ENCODE peak calls at places on chromosomes 2 and 18, in four cellular contexts. H, C, Q and M are unnamed samples. For H3K27me3, the result is how much of the 10 kb centered on the place peaks cover.

GRCh38 chr2:76599732-76600368 is 889.1 kb upstream of the GCFC2 start:
- DNase-seq in H (no peak), C (peak), Q (no peak), M (no peak)

GRCh38 chr2:143489135-143489534 is 359.9 kb downstream of the ARHGAP15 start:
- DNase-seq in H (no peak), C (peak), Q (no peak), M (peak)

GRCh38 chr18:32669549-32670165 is 103.2 kb downstream of the KLHL14 start:
- DNase-seq in H (no peak), C (no peak), Q (no peak), M (no peak)

GRCh38 chr2:112153179-112153490 is 14.9 kb downstream of the FBLN7 start:
- DNase-seq in H (no peak), C (no peak), Q (no peak), M (peak)

GRCh38 chr18:24497052-24497754 is 36.8 kb downstream of the HRH4 start:
- DNase-seq in H (no peak), C (no peak), Q (no peak), M (peak)

GRCh38 chr2:180699657-180700361 is 280.6 kb upstream of the UBE2E3 start:
- DNase-seq in H (no peak), C (no peak), Q (no peak), M (no peak)

GRCh38 chr2:28047698-28048097 is 157.2 kb downstream of the BABAM2 start:
- DNase-seq in H (no peak), C (peak), Q (no peak), M (peak)

GRCh38 chr2:103138123-103138886 is 376.5 kb downstream of the TMEM182 start:
- DNase-seq in H (no peak), C (no peak), Q (no peak), M (no peak)

GRCh38 chr2:86673976-86674670 is 46.0 kb upstream of the RMND5A start:
- DNase-seq in H (no peak), C (no peak), Q (no peak), M (no peak)

GRCh38 chr2:140597836-140598235 is 1533.0 kb downstream of the LRP1B start:
- DNase-seq in H (no peak), C (no peak), Q (no peak), M (no peak)

GRCh38 chr2:3216841-3217495 is 160.7 kb downstream of the EIPR1 start:
- DNase-seq in H (no peak), C (no peak), Q (no peak), M (no peak)

GRCh38 chr2:62641410-62641843 is 64.1 kb upstream of the EHBP1 start:
- DNase-seq in H (no peak), C (no peak), Q (no peak), M (no peak)

GRCh38 chr18:28904789-28905364 is 727.9 kb upstream of the CDH2 start:
- DNase-seq in H (no peak), C (no peak), Q (no peak), M (no peak)

GRCh38 chr2:186427970-186428369 is 58.1 kb upstream of the ZC3H15 start:
- DNase-seq in H (no peak), C (no peak), Q (no peak), M (no peak)

GRCh38 chr2:9777081-9777480 is 66.2 kb upstream of the TAF1B start:
- DNase-seq in H (no peak), C (no peak), Q (no peak), M (no peak)

GRCh38 chr18:22320736-22321135 is 97.0 kb downstream of the CTAGE1 start:
- DNase-seq in H (no peak), C (no peak), Q (no peak), M (no peak)

GRCh38 chr2:50611261-50612020 is 420.5 kb downstream of the NRXN1 start:
- DNase-seq in H (no peak), C (no peak), Q (no peak), M (no peak)

GRCh38 chr2:9815844-9816279 is 27.4 kb upstream of the TAF1B start:
- DNase-seq in H (no peak), C (no peak), Q (no peak), M (no peak)

GRCh38 chr18:55102508-55102907 is 143.2 kb upstream of the CCDC68 start:
- DNase-seq in H (no peak), C (no peak), Q (no peak), M (no peak)

DNA sequence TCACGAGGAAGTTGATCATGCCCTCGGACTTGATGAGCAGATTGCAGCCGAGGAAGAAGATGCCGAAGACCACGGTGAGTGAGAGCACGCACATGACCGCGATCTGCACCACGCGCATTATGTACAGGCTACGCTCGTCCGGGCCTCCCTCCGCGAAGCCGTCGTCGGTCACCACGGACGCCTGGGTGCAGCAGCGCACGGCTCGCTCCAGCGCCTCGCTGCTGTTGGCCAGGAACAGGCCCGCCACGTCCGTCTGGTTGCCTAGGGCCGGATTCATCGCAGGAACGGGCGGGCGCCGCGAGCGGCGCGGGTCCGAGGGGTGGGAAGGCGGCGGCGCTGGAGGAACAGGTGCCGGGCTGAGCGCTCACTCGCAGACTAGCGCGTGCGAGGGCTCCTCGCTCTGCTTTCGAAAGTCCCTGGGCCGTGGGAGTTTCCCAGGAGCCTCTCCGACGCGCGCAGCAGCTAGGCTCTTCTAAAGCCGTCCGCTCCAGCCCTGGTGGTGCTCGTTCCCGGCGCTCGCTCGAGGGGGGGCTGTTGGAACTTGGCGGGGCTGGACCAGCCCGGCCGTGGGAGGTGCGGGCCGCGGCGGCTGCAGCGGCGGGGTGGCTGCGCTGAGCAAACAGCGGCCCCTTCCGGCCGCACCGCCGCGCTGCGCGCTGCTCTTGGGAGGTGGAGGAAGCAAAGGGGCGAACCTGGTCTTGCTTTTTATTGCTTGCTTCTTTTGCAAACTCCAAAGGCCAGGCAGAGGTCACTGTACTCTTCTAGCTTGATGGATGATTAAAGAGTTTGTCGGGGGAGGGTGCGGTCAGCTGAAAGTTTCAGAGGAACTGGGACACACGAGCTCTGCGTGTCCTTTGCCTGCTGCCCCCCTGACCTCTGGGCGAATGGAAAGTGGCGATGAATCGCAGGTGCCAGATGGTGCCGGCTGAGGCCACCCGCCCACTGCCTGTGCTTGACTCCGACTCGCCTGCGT is at the start of gene RPRM:
- DNase-seq in H (no peak), C (peak), Q (peak), M (no peak)
- TF ChIP-seq CTCF in H (peak), C (peak), Q (peak), M (peak)

DNA sequence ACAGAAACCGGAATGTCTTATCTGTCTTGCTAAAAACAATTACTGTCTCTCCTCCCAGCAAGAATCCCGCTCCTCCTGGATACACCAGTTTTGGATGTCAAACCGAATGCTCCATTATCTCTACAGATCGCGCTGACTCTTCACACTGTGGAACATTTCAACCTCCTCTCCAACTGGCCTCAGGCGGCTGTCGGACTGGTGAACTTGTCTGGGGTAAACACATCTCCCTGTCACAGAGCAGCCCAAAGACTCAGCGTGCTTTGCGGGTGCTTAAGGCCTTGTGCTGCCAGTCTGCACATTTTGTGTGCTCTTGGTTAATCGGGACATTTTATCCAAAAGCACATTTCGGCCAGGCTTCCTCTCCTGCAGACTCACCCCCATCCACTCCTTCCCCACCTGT is 173.1 kb downstream of the ICOS start:
- DNase-seq in H (no peak), C (no peak), Q (no peak), M (no peak)
- H3K4me3 ChIP-seq in H (no peak), C (no peak), Q (peak), M (no peak)

DNA sequence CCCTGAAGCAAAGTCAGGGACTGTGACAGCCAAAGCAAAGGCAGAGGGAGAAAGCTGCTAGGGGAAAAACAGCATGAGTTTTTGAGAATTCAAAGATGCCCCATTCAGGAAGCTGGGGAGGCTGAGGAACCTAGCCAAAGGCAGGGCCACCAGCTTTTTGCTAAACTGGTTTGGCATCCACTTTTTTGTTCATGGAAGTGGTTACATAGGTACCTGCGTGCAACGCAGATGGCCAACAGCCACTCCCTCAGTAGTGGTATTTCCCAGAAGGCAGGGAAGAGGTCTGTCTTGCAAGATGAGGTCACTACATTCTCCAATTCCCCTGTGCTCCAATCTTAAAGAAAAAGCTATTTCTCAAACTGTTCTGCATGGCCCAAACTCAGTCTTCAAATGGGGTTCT is 33.1 kb downstream of the MYO5B start:
- DNase-seq in H (no peak), C (no peak), Q (no peak), M (no peak)
- H3K27me3 ChIP-seq in H (under half), C (under half), Q (under half), M (under half)

GRCh38 chr2:211503856-211504255 is 947.5 kb downstream of the CPS1 start:
- DNase-seq in H (no peak), C (no peak), Q (no peak), M (no peak)
- TF ChIP-seq CTCF in H (peak), C (peak), Q (no peak), M (no peak)

DNA sequence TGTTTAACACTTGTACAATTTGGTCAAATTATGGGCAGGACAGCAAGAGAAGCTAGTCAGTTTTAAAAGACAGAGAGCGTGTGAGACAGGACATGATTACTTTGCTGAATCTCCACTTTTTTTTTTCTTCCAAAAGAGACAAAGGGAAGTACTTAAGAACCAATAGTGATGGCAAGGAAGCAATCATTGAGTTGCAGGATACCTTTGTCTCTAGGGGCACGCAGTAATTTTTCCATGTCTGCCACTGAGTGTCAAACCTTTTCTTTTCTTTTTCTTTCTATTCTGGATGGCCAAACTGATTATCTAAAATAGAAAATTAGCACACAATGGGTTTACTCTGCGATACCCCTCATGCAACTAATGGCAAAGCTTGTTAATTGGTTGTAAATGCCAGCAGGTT is 533.0 kb downstream of the PLCL1 start:
- DNase-seq in H (no peak), C (no peak), Q (no peak), M (no peak)
- H3K4me3 ChIP-seq in H (no peak), C (no peak), Q (no peak), M (no peak)

DNA sequence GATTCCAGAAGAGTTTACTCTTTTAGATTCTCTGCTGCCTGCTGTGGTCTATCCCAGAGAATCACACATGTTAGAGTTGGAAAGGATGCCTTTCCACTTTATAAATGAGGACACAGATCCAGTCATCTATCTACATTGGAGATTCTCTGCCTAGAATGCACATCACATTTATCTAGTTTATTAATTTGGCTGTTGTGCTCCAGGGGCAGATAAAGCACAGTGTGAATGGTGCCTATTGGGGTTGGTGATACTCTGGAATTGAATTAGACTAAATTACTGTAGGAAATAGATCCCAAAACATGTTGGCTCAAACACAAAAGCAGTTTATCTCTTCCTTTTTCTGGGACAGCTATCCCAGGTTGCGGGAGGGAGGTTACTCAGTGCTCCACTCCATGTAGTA is 14.9 kb downstream of the SIX2 start:
- DNase-seq in H (no peak), C (no peak), Q (no peak), M (no peak)
- H3K27me3 ChIP-seq in H (under half), C (under half), Q (under half), M (under half)

GRCh38 chr2:109457811-109458210 is 156.0 kb downstream of the SEPTIN10 start:
- DNase-seq in H (no peak), C (no peak), Q (no peak), M (no peak)
- TF ChIP-seq CTCF in H (no peak), C (peak), Q (no peak), M (peak)

DNA sequence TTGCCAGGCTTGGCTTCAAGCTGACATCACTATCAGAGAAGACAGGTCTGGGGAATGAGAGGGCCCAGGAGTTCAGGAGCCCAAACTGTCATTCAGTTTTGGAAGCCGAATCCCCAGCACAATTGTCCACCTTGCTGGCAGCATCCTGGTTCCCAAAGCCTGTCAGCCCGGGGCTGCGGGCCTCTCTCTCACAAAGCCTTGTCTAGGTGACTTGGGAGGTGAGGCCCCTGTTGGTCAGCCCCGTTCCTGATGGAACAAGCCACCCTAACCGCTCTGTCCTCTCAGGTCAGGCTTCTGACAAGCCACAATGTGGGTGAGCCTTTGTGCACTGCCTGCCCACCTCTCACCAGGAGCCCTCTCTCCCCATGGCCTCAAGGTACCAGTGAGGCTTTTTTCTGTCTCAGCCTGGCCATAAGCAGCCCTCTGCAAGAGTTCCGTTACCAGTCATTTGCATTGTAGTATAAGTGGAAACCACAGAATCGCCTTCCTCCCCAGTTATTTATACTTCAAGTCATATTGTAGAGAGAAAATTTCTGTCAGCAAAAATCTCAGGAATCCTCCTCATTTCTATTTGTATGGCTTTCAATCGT is 100.6 kb downstream of the MSH2 start:
- DNase-seq in H (no peak), C (no peak), Q (no peak), M (no peak)
- H3K4me3 ChIP-seq in H (no peak), C (no peak), Q (no peak), M (no peak)